ENCODE peak calls at places on chromosomes 11 and 22, in six cellular contexts. C, D, Z, F, U and L are unnamed samples.

GRCh38 chr11:32069361-32070058 is 21.4 kb upstream of the RCN1 start:
- DNase-seq in C (no peak), D (no peak), Z (no peak), F (no peak), U (no peak), L (no peak)

GRCh38 chr22:44068422-44069191 is 44.5 kb downstream of the PARVB start:
- DNase-seq in C (no peak), D (no peak), Z (no peak), F (no peak), U (no peak), L (no peak)

GRCh38 chr22:36755316-36755715 is 20.6 kb downstream of the IFT27 start:
- DNase-seq in C (no peak), D (no peak), Z (no peak), F (no peak), U (no peak), L (no peak)

GRCh38 chr11:126413426-126413825 is 57.9 kb downstream of the ST3GAL4 start:
- DNase-seq in C (no peak), D (no peak), Z (no peak), F (no peak), U (no peak), L (no peak)

GRCh38 chr11:131025421-131026126 is 109.3 kb upstream of the SNX19 start:
- DNase-seq in C (peak; percentile 16), D (no peak), Z (no peak), F (no peak), U (no peak), L (no peak)

GRCh38 chr11:90701040-90701439 is 478.2 kb upstream of the CHORDC1 start:
- DNase-seq in C (no peak), D (no peak), Z (no peak), F (no peak), U (no peak), L (no peak)

GRCh38 chr11:34194576-34195335 is 89.3 kb downstream of the NAT10 start:
- DNase-seq in C (no peak), D (no peak), Z (no peak), F (no peak), U (no peak), L (no peak)

GRCh38 chr22:22959147-22959827 is 71.7 kb downstream of the IGLL5 start:
- DNase-seq in C (peak; percentile 42), D (peak; percentile 67), Z (peak; percentile 37), F (peak; percentile 80), U (peak; percentile 93), L (peak; percentile 47)

GRCh38 chr11:60785806-60786361 is 751 bp downstream of the MS4A10 start:
- DNase-seq in C (peak; percentile 18), D (peak; percentile 45), Z (no peak), F (no peak), U (no peak), L (no peak)

GRCh38 chr11:134665571-134666268 is 253.7 kb upstream of the B3GAT1 start:
- DNase-seq in C (no peak), D (no peak), Z (no peak), F (no peak), U (no peak), L (no peak)

GRCh38 chr22:16968218-16968595 is 39.8 kb downstream of the GAB4 start:
- DNase-seq in C (no peak), D (no peak), Z (no peak), F (no peak), U (no peak), L (no peak)

GRCh38 chr11:72807021-72807693 is 7.1 kb upstream of the ATG16L2 start:
- DNase-seq in C (peak; percentile 54), D (no peak), Z (no peak), F (no peak), U (no peak), L (no peak)

GRCh38 chr22:48044484-48045060 is 1282.1 kb downstream of the TBC1D22A start:
- DNase-seq in C (no peak), D (no peak), Z (no peak), F (no peak), U (no peak), L (no peak)

GRCh38 chr22:35739076-35739475 is 21.4 kb downstream of the APOL5 start:
- DNase-seq in C (no peak), D (no peak), Z (no peak), F (no peak), U (no peak), L (no peak)

GRCh38 chr11:69106124-69106811 is 49.5 kb upstream of the SMIM38 start:
- DNase-seq in C (no peak), D (no peak), Z (no peak), F (no peak), U (no peak), L (no peak)

GRCh38 chr11:84355911-84356310 is 1069.7 kb upstream of the CCDC90B start:
- DNase-seq in C (no peak), D (no peak), Z (no peak), F (no peak), U (no peak), L (no peak)

GRCh38 chr11:129932385-129933067 is 37.1 kb upstream of the NFRKB start:
- DNase-seq in C (no peak), D (no peak), Z (no peak), F (no peak), U (no peak), L (no peak)

GRCh38 chr11:69558519-69558941 is 77.1 kb downstream of the LINC01488 start:
- DNase-seq in C (no peak), D (no peak), Z (peak; percentile 5), F (no peak), U (no peak), L (no peak)

GRCh38 chr11:108197351-108197750 is 25.1 kb downstream of the NPAT start:
- DNase-seq in C (no peak), D (no peak), Z (no peak), F (no peak), U (no peak), L (no peak)

GRCh38 chr11:29306527-29306926 is 710.3 kb downstream of the KCNA4 start:
- DNase-seq in C (peak; percentile 97), D (peak; percentile 97), Z (no peak), F (no peak), U (no peak), L (no peak)

GRCh38 chr11:67261942-67262681 is 4.2 kb upstream of the GRK2 start:
- DNase-seq in C (no peak), D (no peak), Z (no peak), F (no peak), U (no peak), L (no peak)

GRCh38 chr11:16815047-16815767 is 76.8 kb downstream of the C11orf58 start:
- DNase-seq in C (no peak), D (no peak), Z (no peak), F (no peak), U (no peak), L (no peak)

GRCh38 chr11:101341578-101341977 is 212.0 kb upstream of the PGR start:
- DNase-seq in C (no peak), D (peak; percentile 1), Z (no peak), F (no peak), U (no peak), L (no peak)

GRCh38 chr22:25012743-25013142 is 60.2 kb downstream of the KIAA1671 start:
- DNase-seq in C (no peak), D (no peak), Z (no peak), F (no peak), U (no peak), L (no peak)

GRCh38 chr22:49284389-49284788 is 543.3 kb downstream of the BRD1 start:
- DNase-seq in C (no peak), D (no peak), Z (no peak), F (no peak), U (no peak), L (no peak)

GRCh38 chr11:13183826-13184196 is 93.8 kb upstream of the BMAL1 start:
- DNase-seq in C (no peak), D (no peak), Z (no peak), F (no peak), U (no peak), L (no peak)

GRCh38 chr11:133810766-133811165 is 34.5 kb downstream of the SPATA19 start:
- DNase-seq in C (no peak), D (no peak), Z (no peak), F (no peak), U (no peak), L (peak; percentile 72)

GRCh38 chr22:32788884-32789624 is 12.5 kb upstream of the TIMP3 start:
- DNase-seq in C (peak; percentile 72), D (peak; percentile 65), Z (no peak), F (no peak), U (no peak), L (no peak)

GRCh38 chr22:21867528-21868266 is at the start of gene MAPK1:
- DNase-seq in C (peak; percentile 72), D (peak; percentile 91), Z (peak; percentile 91), F (peak; percentile 81), U (peak; percentile 94), L (peak; percentile 47)

GRCh38 chr11:124892131-124892530 is 5.5 kb downstream of the ROBO4 start:
- DNase-seq in C (no peak), D (no peak), Z (no peak), F (no peak), U (no peak), L (no peak)

GRCh38 chr22:35663371-35663770 is 15.1 kb downstream of the APOL6 start:
- DNase-seq in C (no peak), D (no peak), Z (no peak), F (no peak), U (no peak), L (no peak)

GRCh38 chr11:63612181-63612580 is 2.1 kb downstream of the PLAAT3 start:
- DNase-seq in C (no peak), D (no peak), Z (no peak), F (no peak), U (no peak), L (no peak)

GRCh38 chr11:108880510-108880909 is 215.6 kb downstream of the DDX10 start:
- DNase-seq in C (no peak), D (no peak), Z (no peak), F (no peak), U (no peak), L (peak; percentile 52)